ENCODE peak calls at places on chromosomes 6 and 20, in four cellular contexts. U is uterus, T is substantia nigra, C is epithelial cell of esophagus. D is an unnamed sample.

GRCh38 chr6:161984707-161985106 is 710.8 kb upstream of the AGPAT4 start:
- DNase-seq in U (no peak), T (no peak), C (no peak), D (no peak)

GRCh38 chr6:26088344-26088743 is 1.1 kb downstream of the HFE start:
- DNase-seq in U (no peak), T (no peak), C (no peak), D (no peak)

GRCh38 chr6:6002005-6002808 is 4.5 kb downstream of the NRN1 start:
- DNase-seq in U (no peak), T (no peak), C (no peak), D (no peak)

GRCh38 chr6:11890849-11891248 is 112.2 kb upstream of the ADTRP start:
- DNase-seq in U (no peak), T (no peak), C (no peak), D (no peak)

GRCh38 chr6:1593286-1593957 is 16.3 kb upstream of the FOXC1 start:
- DNase-seq in U (no peak), T (no peak), C (peak), D (no peak)

GRCh38 chr6:56713285-56713684 is 70.6 kb upstream of the DST start:
- DNase-seq in U (peak), T (peak), C (peak), D (no peak)

GRCh38 chr6:25922301-25922700 is 8.2 kb downstream of the SLC17A2 start:
- DNase-seq in U (peak), T (no peak), C (no peak), D (no peak)

GRCh38 chr6:24440897-24441598 is 38.3 kb downstream of the MRS2 start:
- DNase-seq in U (no peak), T (no peak), C (peak), D (no peak)

GRCh38 chr20:48403362-48403761 is 424.4 kb downstream of the PREX1 start:
- DNase-seq in U (no peak), T (no peak), C (no peak), D (no peak)

GRCh38 chr6:45310118-45310788 is 17.9 kb upstream of the RUNX2 start:
- DNase-seq in U (no peak), T (no peak), C (no peak), D (no peak)

GRCh38 chr20:47558295-47558694 is 56.6 kb downstream of the NCOA3 start:
- DNase-seq in U (no peak), T (no peak), C (no peak), D (no peak)

GRCh38 chr6:82022614-82023102 is 224.9 kb downstream of the IBTK start:
- DNase-seq in U (no peak), T (no peak), C (peak), D (no peak)

GRCh38 chr20:25984933-25985332 is 288.3 kb upstream of the ZNF337 start:
- DNase-seq in U (peak), T (peak), C (peak), D (peak)

GRCh38 chr20:64104667-64105451 is 2.5 kb downstream of the NPBWR2 start:
- DNase-seq in U (no peak), T (no peak), C (no peak), D (no peak)

GRCh38 chr6:12968839-12969558 is 252.4 kb downstream of the PHACTR1 start:
- DNase-seq in U (no peak), T (no peak), C (no peak), D (no peak)

GRCh38 chr20:8601542-8601912 is 467.4 kb upstream of the PLCB4 start:
- DNase-seq in U (no peak), T (no peak), C (peak), D (no peak)

GRCh38 chr6:103797738-103798137 is 1062.0 kb downstream of the HACE1 start:
- DNase-seq in U (no peak), T (no peak), C (peak), D (peak)

GRCh38 chr6:12348530-12349511 is 58.7 kb downstream of the EDN1 start:
- DNase-seq in U (no peak), T (no peak), C (peak), D (no peak)

GRCh38 chr6:45625191-45625664 is 247.5 kb upstream of the SUPT3H start:
- DNase-seq in U (no peak), T (no peak), C (peak), D (no peak)

GRCh38 chr20:15619341-15619740 is 953.9 kb downstream of the KIF16B start:
- DNase-seq in U (no peak), T (no peak), C (no peak), D (no peak)

GRCh38 chr6:13268914-13269532 is 59.3 kb downstream of the TBC1D7 start:
- DNase-seq in U (no peak), T (no peak), C (peak), D (no peak)

GRCh38 chr20:3909952-3910366 is 20.8 kb downstream of the PANK2 start:
- DNase-seq in U (no peak), T (no peak), C (no peak), D (no peak)

D was measured in hippocampal formation.